ENCODE peak calls at places on chromosomes 2 and 18, in four cellular contexts. X is C1 segment of cervical spinal cord, E is NCI-H524, W is activated T-cell treated with anti-CD3 and anti-CD28 coated beads for 1 hour. P is an unnamed sample.

GRCh38 chr2:175950512-175950911 is 51.6 kb downstream of the LNPK start:
- DNase-seq in X (no peak), E (no peak), W (no peak), P (no peak)

GRCh38 chr2:148812306-148812705 is 62.7 kb upstream of the KIF5C start:
- DNase-seq in X (no peak), E (no peak), W (no peak), P (peak)

GRCh38 chr2:147030966-147031760 is 813.7 kb upstream of the ACVR2A start:
- DNase-seq in X (no peak), E (no peak), W (no peak), P (no peak)

GRCh38 chr2:20702563-20702962 is 35.6 kb downstream of the GDF7 start:
- DNase-seq in X (no peak), E (no peak), W (no peak), P (no peak)

GRCh38 chr18:35756506-35757117 is 175.1 kb downstream of the GALNT1 start:
- DNase-seq in X (peak), E (peak), W (peak), P (peak)

GRCh38 chr18:33440384-33441043 is at the start of gene CCDC178:
- DNase-seq in X (peak), E (peak), W (no peak), P (peak)

GRCh38 chr2:127843677-127844076 is 14.3 kb downstream of the POLR2D start:
- DNase-seq in X (no peak), E (no peak), W (no peak), P (no peak)

GRCh38 chr2:21102356-21102755 is 21.4 kb upstream of the TDRD15 start:
- DNase-seq in X (no peak), E (no peak), W (no peak), P (no peak)

GRCh38 chr2:142865924-142866323 is 11.5 kb upstream of the KYNU start:
- DNase-seq in X (no peak), E (no peak), W (no peak), P (no peak)

GRCh38 chr2:47346107-47346506 is 56.8 kb upstream of the MSH2 start:
- DNase-seq in X (no peak), E (no peak), W (no peak), P (no peak)

GRCh38 chr2:439540-440465 is 151.9 kb upstream of the ALKAL2 start:
- DNase-seq in X (peak), E (no peak), W (no peak), P (no peak)

GRCh38 chr2:187900023-187900422 is 345.8 kb upstream of the TFPI start:
- DNase-seq in X (no peak), E (no peak), W (no peak), P (no peak)

GRCh38 chr2:152383702-152384101 is 48.7 kb downstream of the FMNL2 start:
- DNase-seq in X (no peak), E (no peak), W (no peak), P (no peak)

GRCh38 chr2:184197413-184197812 is 400.9 kb upstream of the ZNF804A start:
- DNase-seq in X (no peak), E (no peak), W (no peak), P (no peak)

GRCh38 chr18:63157293-63158011 is 162.1 kb downstream of the BCL2 start:
- DNase-seq in X (no peak), E (no peak), W (no peak), P (no peak)